ENCODE peak calls at places on chromosomes 2 and 18, in ten cellular contexts. J is Panc1; D is CD8-positive, alpha-beta T cell; S is A549; M is A673; A is tibial artery; Y is H9; W is mammary epithelial cell; H is prostate gland; K is right cardiac atrium. F is an unnamed sample.

GRCh38 chr2:11397046-11397445 is 52.6 kb upstream of the ROCK2 start:
- DNase-seq in J (no peak), D (no peak), S (no peak), M (no peak), A (no peak), Y (no peak), W (no peak), H (no peak), K (peak; percentile 75), F (no peak)

GRCh38 chr18:78979058-78979680 is 449 bp upstream of the SALL3 start:
- DNase-seq in J (no peak), D (no peak), S (no peak), M (no peak), A (no peak), Y (peak; percentile 72), W (no peak), H (peak; percentile 76), K (peak; percentile 66), F (no peak)

GRCh38 chr18:12531747-12532146 is 124.0 kb downstream of the PRELID3A start:
- DNase-seq in J (no peak), D (no peak), S (no peak), M (no peak), A (no peak), Y (no peak), W (no peak), H (no peak), K (no peak), F (no peak)

GRCh38 chr2:74531666-74532065 is 1.9 kb downstream of the HTRA2 start:
- DNase-seq in J (no peak), D (no peak), S (no peak), M (no peak), A (no peak), Y (no peak), W (no peak), H (no peak), K (no peak), F (no peak)

GRCh38 chr18:3211236-3211992 is 8.4 kb downstream of the MYOM1 start:
- DNase-seq in J (no peak), D (no peak), S (no peak), M (no peak), A (no peak), Y (no peak), W (no peak), H (no peak), K (no peak), F (no peak)

GRCh38 chr18:50044402-50044801 is 150.5 kb downstream of the MYO5B start:
- DNase-seq in J (no peak), D (no peak), S (no peak), M (no peak), A (no peak), Y (peak; percentile 35), W (no peak), H (no peak), K (no peak), F (no peak)

GRCh38 chr2:241038374-241039180 is 40.2 kb downstream of the SNED1 start:
- DNase-seq in J (no peak), D (no peak), S (no peak), M (no peak), A (no peak), Y (no peak), W (no peak), H (no peak), K (no peak), F (no peak)

GRCh38 chr2:20185176-20186022 is 39.5 kb downstream of the SDC1 start:
- DNase-seq in J (no peak), D (no peak), S (no peak), M (no peak), A (peak; percentile 32), Y (no peak), W (no peak), H (no peak), K (no peak), F (no peak)

GRCh38 chr2:1795842-1796580 is 51.7 kb upstream of the PXDN start:
- DNase-seq in J (no peak), D (no peak), S (no peak), M (no peak), A (no peak), Y (no peak), W (no peak), H (no peak), K (no peak), F (no peak)

GRCh38 chr2:73112913-73113633 is at the start of gene RAB11FIP5:
- DNase-seq in J (no peak), D (peak; percentile 73), S (peak; percentile 67), M (peak; percentile 81), A (peak; percentile 71), Y (peak; percentile 87), W (peak; percentile 86), H (peak; percentile 74), K (peak; percentile 89), F (peak; percentile 50)

GRCh38 chr2:234966340-234966739 is 14.5 kb downstream of the SH3BP4 start:
- DNase-seq in J (no peak), D (no peak), S (no peak), M (no peak), A (no peak), Y (no peak), W (no peak), H (no peak), K (no peak), F (no peak)

GRCh38 chr2:120955427-120955826 is 219.8 kb downstream of the GLI2 start:
- DNase-seq in J (no peak), D (no peak), S (no peak), M (no peak), A (no peak), Y (no peak), W (no peak), H (peak; percentile 41), K (no peak), F (no peak)

GRCh38 chr2:143953386-143953785 is 566.5 kb downstream of the ZEB2 start:
- DNase-seq in J (no peak), D (no peak), S (no peak), M (no peak), A (no peak), Y (no peak), W (no peak), H (no peak), K (no peak), F (no peak)

GRCh38 chr2:39492095-39492590 is 55.1 kb upstream of the MAP4K3 start:
- DNase-seq in J (peak; percentile 96), D (no peak), S (peak; percentile 62), M (peak; percentile 32), A (no peak), Y (no peak), W (peak; percentile 97), H (no peak), K (no peak), F (no peak)

GRCh38 chr2:134407154-134407890 is 153.4 kb downstream of the MGAT5 start:
- DNase-seq in J (no peak), D (no peak), S (no peak), M (no peak), A (no peak), Y (no peak), W (peak; percentile 81), H (no peak), K (no peak), F (no peak)
- H3K4me1 ChIP-seq in J (no peaks in the 10 kb centered on the region), D (peaks cover 6% of the 10 kb centered on the region), S (peaks cover 7% of the 10 kb centered on the region), M (no peaks in the 10 kb centered on the region), A (peaks cover 31% of the 10 kb centered on the region), Y (no peaks in the 10 kb centered on the region), W (peaks cover 59% of the 10 kb centered on the region), H (no peaks in the 10 kb centered on the region), K (peaks cover 11% of the 10 kb centered on the region), F (no peaks in the 10 kb centered on the region)

DNA sequence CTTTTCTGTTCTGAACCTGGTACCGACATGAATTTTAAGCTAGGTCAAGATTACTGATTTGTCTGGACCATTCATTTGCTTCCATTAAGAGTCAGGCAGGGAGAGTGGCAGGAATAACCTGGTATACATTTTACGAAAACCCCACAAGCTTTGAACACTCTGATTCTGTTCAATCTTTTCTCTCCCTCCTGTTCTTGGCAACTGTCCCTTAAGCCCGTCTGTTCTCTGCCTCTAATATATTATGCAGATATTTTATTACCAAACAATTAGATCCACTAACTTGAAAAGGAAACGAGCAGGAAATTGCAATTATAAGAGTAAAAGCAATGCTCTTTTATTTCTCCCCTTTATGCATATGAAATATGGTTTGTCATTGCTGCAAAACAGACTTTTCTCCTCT is 149.0 kb upstream of the CELF4 start:
- DNase-seq in J (no peak), D (no peak), S (no peak), M (no peak), A (no peak), Y (no peak), W (no peak), H (no peak), K (no peak), F (no peak)
- H3K4me1 ChIP-seq in J (no peaks in the 10 kb centered on the region), D (no peaks in the 10 kb centered on the region), S (no peaks in the 10 kb centered on the region), M (no peaks in the 10 kb centered on the region), A (no peaks in the 10 kb centered on the region), Y (no peaks in the 10 kb centered on the region), W (no peaks in the 10 kb centered on the region), H (no peaks in the 10 kb centered on the region), K (no peaks in the 10 kb centered on the region), F (no peaks in the 10 kb centered on the region)

GRCh38 chr2:54572636-54573531 is 116.8 kb downstream of the SPTBN1 start:
- DNase-seq in J (no peak), D (peak; percentile 51), S (no peak), M (no peak), A (no peak), Y (no peak), W (peak; percentile 41), H (no peak), K (no peak), F (no peak)
- H3K4me1 ChIP-seq in J (peaks cover 89% of the 10 kb centered on the region), D (peaks cover 100% of the 10 kb centered on the region), S (peaks cover 94% of the 10 kb centered on the region), M (peaks cover 74% of the 10 kb centered on the region), A (peaks cover 78% of the 10 kb centered on the region), Y (peaks cover 24% of the 10 kb centered on the region), W (peaks cover 85% of the 10 kb centered on the region), H (peaks cover 19% of the 10 kb centered on the region), K (peaks cover 45% of the 10 kb centered on the region), F (peaks cover 14% of the 10 kb centered on the region)

DNA sequence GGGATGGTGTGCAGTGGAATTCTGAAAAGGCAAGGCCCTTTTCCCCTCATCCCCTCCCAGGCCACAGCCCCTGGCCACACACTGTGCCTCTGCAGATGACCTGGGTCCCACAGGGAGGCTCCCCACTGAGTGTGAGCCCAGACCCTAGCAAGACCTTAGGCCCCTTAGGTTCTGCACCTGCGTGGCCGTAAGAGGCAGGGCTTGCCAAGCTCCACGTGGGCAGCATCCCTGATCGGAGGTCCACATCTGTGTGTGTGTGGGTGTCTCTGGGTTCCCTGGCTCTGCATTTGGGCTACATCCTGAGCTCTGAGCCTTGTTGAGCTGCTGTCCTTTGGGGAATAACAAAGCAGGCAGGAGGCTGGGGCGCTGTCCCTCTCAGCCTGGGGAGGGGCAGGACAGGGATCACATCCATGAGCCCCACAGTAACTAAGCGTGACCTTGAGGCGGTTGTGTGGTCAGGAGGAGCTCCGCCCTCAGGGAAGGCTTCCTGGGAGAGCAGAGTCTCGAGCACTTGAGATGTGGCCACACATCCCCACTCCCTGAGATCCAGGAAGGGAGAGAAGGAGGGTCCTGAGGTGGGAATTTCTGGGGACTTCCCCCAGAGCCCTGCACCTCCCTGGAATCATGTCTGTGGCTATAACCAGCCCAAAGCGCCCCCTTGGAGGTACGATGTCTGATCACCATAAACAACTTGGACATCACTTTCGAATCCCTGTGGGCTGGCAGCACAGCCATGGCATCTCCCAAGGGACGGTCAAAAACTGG is 84.8 kb downstream of the STPG4 start:
- DNase-seq in J (no peak), D (no peak), S (no peak), M (no peak), A (no peak), Y (no peak), W (no peak), H (no peak), K (no peak), F (no peak)
- H3K4me1 ChIP-seq in J (peaks cover 37% of the 10 kb centered on the region), D (peaks cover 39% of the 10 kb centered on the region), S (peaks cover 76% of the 10 kb centered on the region), M (peaks cover 8% of the 10 kb centered on the region), A (peaks cover 94% of the 10 kb centered on the region), Y (peaks cover 10% of the 10 kb centered on the region), W (peaks cover 49% of the 10 kb centered on the region), H (peaks cover 20% of the 10 kb centered on the region), K (peaks cover 39% of the 10 kb centered on the region), F (peaks cover 13% of the 10 kb centered on the region)

GRCh38 chr2:36367497-36368353 is 12.1 kb downstream of the CRIM1 start:
- DNase-seq in J (no peak), D (no peak), S (no peak), M (peak; percentile 25), A (no peak), Y (no peak), W (peak; percentile 84), H (peak; percentile 62), K (no peak), F (no peak)
- H3K4me1 ChIP-seq in J (peaks cover 98% of the 10 kb centered on the region), D (no peaks in the 10 kb centered on the region), S (peaks cover 100% of the 10 kb centered on the region), M (peaks cover 59% of the 10 kb centered on the region), A (peaks cover 99% of the 10 kb centered on the region), Y (peaks cover 34% of the 10 kb centered on the region), W (peaks cover 90% of the 10 kb centered on the region), H (no peaks in the 10 kb centered on the region), K (peaks cover 29% of the 10 kb centered on the region), F (peaks cover 18% of the 10 kb centered on the region)